ENCODE peak calls at places on chromosomes 1 and 21, in ten cellular contexts. U is HFFc6; P is fibroblast of the conjunctiva; O is mucosa of gallbladder; D is activated T-helper 1 cell treated with anti-CD3 and anti-CD28 coated beads, Interleukin-2, amount 50 U/mL, for 16 hours; M is cardiac muscle cell; G is DND-41; Z is stimulated activated CD8-positive, alpha-beta memory T cell treated with anti-CD3 and anti-CD28 coated beads, Interleukin-2, amount 100 ng/mL, for 48 hours; N is activated CD8-positive, alpha-beta memory T cell treated with anti-CD3 and anti-CD28 coated beads for 1 hour; A is HuH-7.5. B is an unnamed sample.

GRCh38 chr1:109546311-109547109 is 1.9 kb upstream of the GNAI3 start:
- DNase-seq in M (peak), Z (peak), N (peak), G (peak), A (peak), U (peak), O (peak), P (peak), D (peak), B (peak)

GRCh38 chr1:54995835-54996234 is 2.9 kb upstream of the BSND start:
- DNase-seq in N (no peak), D (peak), M (no peak), U (no peak), P (no peak), G (no peak), O (no peak), A (no peak), Z (no peak), B (no peak)

GRCh38 chr1:11462224-11462923 is 16.6 kb upstream of the DISP3 start:
- DNase-seq in O (no peak), A (no peak), U (no peak), M (no peak), Z (no peak), D (no peak), P (no peak), N (no peak), G (no peak), B (no peak)

GRCh38 chr21:28473530-28474225 is 519.0 kb downstream of the LTN1 start:
- DNase-seq in N (no peak), D (no peak), U (no peak), M (peak), Z (no peak), P (no peak), G (no peak), O (no peak), A (no peak), B (no peak)

GRCh38 chr21:32403201-32403701 is 9.3 kb upstream of the EVA1C start:
- DNase-seq in M (peak), O (peak), A (peak), P (peak), G (peak), Z (no peak), N (no peak), D (peak), U (peak), B (peak)

GRCh38 chr1:32801096-32801713 is 16.0 kb downstream of the YARS1 start:
- DNase-seq in M (no peak), A (no peak), U (peak), G (no peak), Z (no peak), O (no peak), P (no peak), D (no peak), N (no peak), B (peak)

GRCh38 chr1:210686841-210687240 is 358.1 kb downstream of the HHAT start:
- DNase-seq in P (no peak), Z (no peak), D (no peak), U (no peak), M (no peak), G (no peak), A (no peak), N (no peak), O (no peak), B (no peak)

GRCh38 chr1:189619682-189620332 is 857.9 kb downstream of the BRINP3 start:
- DNase-seq in M (no peak), D (no peak), P (peak), G (no peak), O (peak), Z (no peak), A (no peak), N (no peak), U (peak), B (no peak)

GRCh38 chr1:25802915-25803314 is 2.9 kb downstream of the SELENON start:
- DNase-seq in O (no peak), G (no peak), P (no peak), M (no peak), N (no peak), U (no peak), Z (no peak), D (no peak), A (no peak), B (no peak)

B was measured in activated CD4-positive, alpha-beta T cell treated with anti-CD3 and anti-CD28 coated beads for 24 hours.